ENCODE peak calls at places on chromosomes 6 and 20, in ten cellular contexts. X is G401, A is uterus, H is GM03348, M is NCI-H69, Z is NCI-H460, T is posterior cingulate gyrus, C is stromal cell of bone marrow, K is astrocyte, V is ELR. P is an unnamed sample.

GRCh38 chr20:33673115-33673410 is 1.2 kb downstream of the NECAB3 start:
- DNase-seq in X (no peak), A (no peak), H (no peak), M (no peak), Z (no peak), T (no peak), C (no peak), K (no peak), V (no peak), P (no peak)

GRCh38 chr6:116969211-116969863 is 92.3 kb downstream of the RFX6 start:
- DNase-seq in X (peak), A (no peak), H (peak), M (peak), Z (peak), T (no peak), C (peak), K (peak), V (peak), P (peak)

GRCh38 chr20:54557836-54558590 is 82.6 kb downstream of the DOK5 start:
- DNase-seq in X (no peak), A (no peak), H (peak), M (no peak), Z (no peak), T (no peak), C (no peak), K (peak), V (no peak), P (no peak)

GRCh38 chr6:4925580-4925979 is 78.3 kb downstream of the RPP40 start:
- DNase-seq in X (no peak), A (no peak), H (no peak), M (no peak), Z (no peak), T (no peak), C (no peak), K (no peak), V (no peak), P (no peak)

GRCh38 chr6:44029489-44030185 is 97.6 kb downstream of the MRPL14 start:
- DNase-seq in X (no peak), A (peak), H (peak), M (no peak), Z (no peak), T (no peak), C (peak), K (no peak), V (no peak), P (no peak)

GRCh38 chr6:137933696-137934095 is 66.6 kb downstream of the TNFAIP3 start:
- DNase-seq in X (no peak), A (no peak), H (peak), M (no peak), Z (no peak), T (no peak), C (peak), K (peak), V (peak), P (peak)

GRCh38 chr6:23349521-23350147 is 776.4 kb upstream of the NRSN1 start:
- DNase-seq in X (no peak), A (no peak), H (peak), M (peak), Z (peak), T (no peak), C (peak), K (peak), V (peak), P (peak)

GRCh38 chr6:128350416-128351254 is 169.8 kb downstream of the PTPRK start:
- DNase-seq in X (no peak), A (no peak), H (peak), M (peak), Z (no peak), T (no peak), C (no peak), K (peak), V (peak), P (peak)

GRCh38 chr6:44051516-44051915 is 75.7 kb downstream of the MRPL14 start:
- DNase-seq in X (no peak), A (peak), H (peak), M (no peak), Z (no peak), T (no peak), C (peak), K (peak), V (peak), P (peak)

GRCh38 chr20:6824401-6824800 is 56.9 kb downstream of the BMP2 start:
- DNase-seq in X (no peak), A (no peak), H (no peak), M (no peak), Z (no peak), T (no peak), C (no peak), K (no peak), V (no peak), P (peak)

GRCh38 chr6:168274046-168274952 is 45.3 kb downstream of the DACT2 start:
- DNase-seq in X (no peak), A (no peak), H (no peak), M (no peak), Z (no peak), T (no peak), C (no peak), K (no peak), V (no peak), P (no peak)

GRCh38 chr20:44618318-44618731 is 33.2 kb downstream of the ADA start:
- DNase-seq in X (no peak), A (no peak), H (no peak), M (no peak), Z (no peak), T (no peak), C (no peak), K (no peak), V (no peak), P (no peak)